ENCODE peak calls at places on chromosomes 1 and 21, in four cellular contexts. W, H, V and C are unnamed samples.

GRCh38 chr1:235017719-235018118 is 110.9 kb downstream of the TOMM20 start:
- DNase-seq in W (no peak), H (peak; percentile 3), V (no peak), C (no peak)

GRCh38 chr1:210236840-210237409 is 4.3 kb downstream of the SERTAD4 start:
- DNase-seq in W (no peak), H (no peak), V (peak; percentile 61), C (no peak)

GRCh38 chr1:26429741-26430140 is 2.4 kb upstream of the DHDDS start:
- DNase-seq in W (no peak), H (no peak), V (no peak), C (no peak)

GRCh38 chr21:32412998-32413504 is 545 bp downstream of the EVA1C start:
- DNase-seq in W (peak; percentile 20), H (peak; percentile 65), V (peak; percentile 61), C (no peak)

GRCh38 chr1:3612123-3612522 is 815 bp upstream of the MEGF6 start:
- DNase-seq in W (no peak), H (no peak), V (no peak), C (no peak)

GRCh38 chr1:62382581-62382980 is 54.3 kb upstream of the USP1 start:
- DNase-seq in W (no peak), H (no peak), V (no peak), C (no peak)

GRCh38 chr1:170309389-170310013 is 163.7 kb downstream of the NTMT2 start:
- DNase-seq in W (no peak), H (peak; percentile 45), V (peak; percentile 51), C (no peak)

GRCh38 chr1:11069233-11069950 is 9.6 kb upstream of the SRM start:
- DNase-seq in W (no peak), H (no peak), V (no peak), C (no peak)

GRCh38 chr1:172513480-172513879 is 19.5 kb upstream of the SUCO start:
- DNase-seq in W (no peak), H (peak; percentile 89), V (peak; percentile 37), C (no peak)

GRCh38 chr1:205396972-205397616 is 24.8 kb downstream of the LEMD1 start:
- DNase-seq in W (peak; percentile 52), H (peak; percentile 86), V (peak; percentile 45), C (peak; percentile 80)

GRCh38 chr1:243732627-243733026 is 117.4 kb downstream of the AKT3 start:
- DNase-seq in W (peak; percentile 64), H (no peak), V (no peak), C (peak; percentile 77)

GRCh38 chr1:169044971-169045370 is 61.5 kb upstream of the ATP1B1 start:
- DNase-seq in W (no peak), H (no peak), V (no peak), C (peak; percentile 36)

GRCh38 chr1:151005729-151006330 is 872 bp downstream of the MINDY1 start:
- DNase-seq in W (no peak), H (no peak), V (no peak), C (no peak)

GRCh38 chr1:17550684-17551584 is 11.4 kb downstream of the ARHGEF10L start:
- DNase-seq in W (no peak), H (peak; percentile 78), V (no peak), C (no peak)

GRCh38 chr21:41956926-41957729 is 3.3 kb upstream of the C2CD2 start:
- DNase-seq in W (no peak), H (peak; percentile 83), V (peak; percentile 75), C (no peak)

GRCh38 chr1:23960291-23960718 is 677 bp downstream of the PNRC2 start:
- DNase-seq in W (no peak), H (no peak), V (no peak), C (peak; percentile 76)

GRCh38 chr1:109167114-109167513 is 46.6 kb upstream of the SARS1 start:
- DNase-seq in W (no peak), H (no peak), V (no peak), C (no peak)

GRCh38 chr1:227169322-227169721 is 149.0 kb downstream of the CDC42BPA start:
- DNase-seq in W (no peak), H (no peak), V (no peak), C (no peak)

GRCh38 chr1:59055908-59056719 is 240.8 kb upstream of the FGGY start:
- DNase-seq in W (no peak), H (no peak), V (no peak), C (no peak)

GRCh38 chr21:32611471-32611997 is 643 bp downstream of the CFAP298 start:
- DNase-seq in W (no peak), H (peak; percentile 17), V (peak; percentile 47), C (no peak)

GRCh38 chr1:111586112-111586511 is 33.5 kb upstream of the RAP1A start:
- DNase-seq in W (no peak), H (no peak), V (no peak), C (no peak)

GRCh38 chr1:198749279-198749678 is 110.4 kb downstream of the PTPRC start:
- DNase-seq in W (no peak), H (peak; percentile 50), V (no peak), C (no peak)

GRCh38 chr1:227948493-227949260 is 945 bp upstream of the WNT9A start:
- DNase-seq in W (no peak), H (peak; percentile 60), V (no peak), C (no peak)

GRCh38 chr1:2609271-2610035 is 22.9 kb downstream of the PRXL2B start:
- DNase-seq in W (no peak), H (no peak), V (no peak), C (no peak)

GRCh38 chr1:153361129-153362109 is 3.8 kb downstream of the S100A9 start:
- DNase-seq in W (no peak), H (no peak), V (no peak), C (no peak)

GRCh38 chr1:22750671-22751016 is 40.0 kb downstream of the EPHB2 start:
- DNase-seq in W (no peak), H (peak; percentile 75), V (no peak), C (no peak)

GRCh38 chr1:66553846-66554245 is 19.9 kb downstream of the SGIP1 start:
- DNase-seq in W (no peak), H (no peak), V (peak; percentile 43), C (no peak)